ENCODE peak calls at places on chromosomes 13 and 19, in five cellular contexts. M is DMS 273 treated with DMSO at 0.1 percent for 48 hours; L is stimulated activated CD4-positive, alpha-beta T cell treated with anti-CD3 and anti-CD28 coated beads, Interleukin-12 subunit alpha, Interleukin-12 subunit beta, amount 100 ng/mL, for 24 hours; O is pulmonary artery endothelial cell; V is dorsolateral prefrontal cortex. X is an unnamed sample.

GRCh38 chr13:46569471-46569870 is 16.5 kb downstream of the LRCH1 start:
- DNase-seq in V (no peak), M (no peak), L (no peak), O (no peak), X (no peak)

GRCh38 chr13:49936943-49937273 is 768 bp upstream of the SPRYD7 start:
- DNase-seq in V (no peak), M (no peak), O (no peak), L (no peak), X (no peak)

GRCh38 chr13:42114912-42115311 is 66.5 kb downstream of the DGKH start:
- DNase-seq in O (no peak), L (no peak), M (no peak), V (no peak), X (no peak)

GRCh38 chr13:51158365-51158764 is 47.3 kb upstream of the C13orf42 start:
- DNase-seq in V (no peak), L (no peak), M (no peak), O (no peak), X (no peak)

GRCh38 chr19:45103200-45103624 is 10.2 kb downstream of the PPP1R37 start:
- DNase-seq in V (peak), O (no peak), L (no peak), M (no peak), X (no peak)

GRCh38 chr13:19604306-19604705 is 29.2 kb upstream of the MPHOSPH8 start:
- DNase-seq in L (no peak), V (no peak), M (no peak), O (no peak), X (no peak)

GRCh38 chr19:38019427-38019724 is 112.4 kb downstream of the SIPA1L3 start:
- DNase-seq in V (no peak), L (no peak), M (no peak), O (no peak), X (no peak)

GRCh38 chr13:50594276-50594970 is 249.1 kb downstream of the DLEU7 start:
- DNase-seq in V (no peak), O (no peak), M (no peak), L (peak), X (no peak)

GRCh38 chr13:48304132-48304876 is 753 bp downstream of the RB1 start:
- DNase-seq in O (peak), L (no peak), V (no peak), M (no peak), X (peak)

GRCh38 chr13:28477709-28477973 is 17.3 kb downstream of the FLT1 start:
- DNase-seq in L (no peak), V (no peak), M (no peak), O (no peak), X (no peak)

GRCh38 chr13:40550130-40550529 is 116.3 kb downstream of the FOXO1 start:
- DNase-seq in M (no peak), V (no peak), O (no peak), L (no peak), X (no peak)

GRCh38 chr19:17491287-17491686 is 20.2 kb upstream of the PGLS start:
- DNase-seq in L (no peak), O (no peak), M (no peak), V (no peak), X (no peak)

GRCh38 chr19:7819337-7819736 is 10.7 kb upstream of the EVI5L start:
- DNase-seq in M (no peak), V (no peak), L (no peak), O (no peak), X (no peak)

GRCh38 chr13:29925457-29925856 is 75.0 kb upstream of the UBL3 start:
- DNase-seq in V (no peak), L (no peak), O (no peak), M (no peak), X (no peak)

GRCh38 chr13:46178821-46179220 is 3.2 kb downstream of the LCP1 start:
- DNase-seq in M (no peak), V (no peak), O (no peak), L (no peak), X (no peak)

GRCh38 chr19:15671237-15671636 is 1.6 kb upstream of the CYP4F12 start:
- DNase-seq in M (no peak), V (no peak), L (no peak), O (no peak), X (no peak)

X was measured in glomerular endothelial cell.